ENCODE peak calls at places on chromosomes 5 and 9, in nine cellular contexts. W is uterus, K is tibial nerve, Z is right lobe of liver, L is ovary, N is stomach, M is erythroblast, O is A549, X is prostate gland. S is an unnamed sample.

GRCh38 chr5:81579525-81579924 is 171.4 kb downstream of the SSBP2 start:
- DNase-seq in W (no peak), K (no peak), Z (no peak), L (no peak), N (no peak), M (peak), O (no peak), X (no peak), S (no peak)

GRCh38 chr9:107293555-107294085 is 10.5 kb downstream of the RAD23B start:
- DNase-seq in W (no peak), K (no peak), Z (no peak), L (no peak), N (no peak), M (no peak), O (no peak), X (no peak), S (no peak)

GRCh38 chr5:39231705-39232525 is 12.6 kb upstream of the FYB1 start:
- DNase-seq in W (no peak), K (no peak), Z (no peak), L (no peak), N (no peak), M (no peak), O (no peak), X (no peak), S (peak)

GRCh38 chr5:147346006-147346561 is 111.3 kb downstream of the STK32A start:
- DNase-seq in W (no peak), K (no peak), Z (no peak), L (no peak), N (no peak), M (no peak), O (no peak), X (no peak), S (no peak)

GRCh38 chr9:110006657-110007056 is 201.3 kb downstream of the C9orf152 start:
- DNase-seq in W (no peak), K (no peak), Z (no peak), L (no peak), N (no peak), M (no peak), O (no peak), X (no peak), S (no peak)

GRCh38 chr5:77076961-77077820 is 9.9 kb downstream of the ZBED3 start:
- DNase-seq in W (peak), K (peak), Z (peak), L (peak), N (peak), M (peak), O (peak), X (peak), S (no peak)

GRCh38 chr5:2562036-2562435 is 189.4 kb downstream of the IRX2 start:
- DNase-seq in W (no peak), K (no peak), Z (no peak), L (no peak), N (no peak), M (no peak), O (no peak), X (no peak), S (no peak)

GRCh38 chr5:78888580-78889187 is 96.4 kb downstream of the ARSB start:
- DNase-seq in W (peak), K (no peak), Z (no peak), L (no peak), N (no peak), M (peak), O (no peak), X (no peak), S (no peak)

GRCh38 chr9:137317979-137318511 is 16.0 kb upstream of the NRARP start:
- DNase-seq in W (no peak), K (no peak), Z (peak), L (no peak), N (peak), M (no peak), O (no peak), X (no peak), S (peak)

DNA sequence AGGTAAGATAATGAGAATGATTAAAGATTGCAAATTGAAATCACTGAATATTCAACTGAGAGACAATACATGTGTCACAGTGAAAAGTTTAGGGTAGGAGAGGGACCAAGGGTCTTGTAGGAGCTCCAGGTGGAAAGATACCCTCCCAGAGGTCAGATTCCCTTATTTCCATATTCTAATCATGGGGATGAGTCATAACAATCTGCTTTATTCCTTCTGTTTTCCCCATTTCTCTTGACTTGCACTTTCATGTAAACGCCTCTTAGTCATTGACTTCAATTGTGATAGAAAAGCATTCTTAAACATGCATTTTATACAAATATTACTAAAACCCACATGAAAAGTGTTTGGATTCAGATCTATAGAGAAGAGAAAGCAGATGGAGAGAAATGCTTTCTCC is 81.3 kb upstream of the CTSL start:
- DNase-seq in W (no peak), K (no peak), Z (no peak), L (no peak), N (no peak), M (no peak), O (no peak), X (no peak), S (no peak)
- TF ChIP-seq POLR2A in W (no peak), K (no peak), Z (no peak), L (no peak), N (no peak), M (no peak), O (no peak), X (no peak), S (no peak)

DNA sequence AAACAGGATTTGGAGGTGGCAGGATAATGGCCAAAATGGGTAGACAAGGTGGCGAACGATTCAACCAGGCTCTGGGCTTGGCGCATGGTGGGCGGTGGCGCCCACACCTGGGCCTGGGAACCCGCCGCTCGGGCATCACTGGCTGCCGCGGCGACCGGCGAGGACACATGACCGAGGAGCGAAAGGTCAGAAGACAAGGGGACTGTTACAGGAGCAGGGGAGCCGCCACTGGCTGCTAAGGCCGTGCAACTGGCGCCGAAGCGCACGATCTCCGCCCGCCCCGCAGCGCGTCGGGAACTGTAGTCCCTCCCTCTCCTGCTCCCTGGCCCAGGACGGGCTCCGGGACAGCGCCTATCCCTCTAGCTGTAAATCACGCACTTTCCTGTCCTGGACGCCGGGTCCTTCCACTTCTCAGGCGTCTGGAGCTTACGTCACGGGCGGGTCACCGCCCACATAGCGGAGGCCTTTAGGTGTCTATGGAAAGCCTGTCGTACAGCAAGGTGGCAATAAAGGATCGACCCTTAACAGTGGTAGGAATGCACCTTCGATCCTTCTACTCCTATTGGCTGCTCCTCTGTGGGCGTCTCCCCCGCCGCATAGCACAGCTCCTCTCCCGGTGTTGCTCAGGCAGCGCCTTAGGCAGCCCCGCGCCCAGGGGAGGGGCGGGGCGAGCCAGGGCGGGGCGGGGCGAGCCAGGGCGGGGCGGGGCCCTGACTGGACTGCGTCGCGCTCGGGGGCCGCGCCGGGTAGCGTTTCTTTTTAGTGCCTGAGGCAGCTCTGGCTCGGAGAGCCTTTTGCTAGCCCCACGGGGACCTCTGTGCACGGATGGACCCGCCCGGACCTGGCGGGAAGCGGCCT is at the start of gene ICE1:
- DNase-seq in W (peak), K (peak), Z (peak), L (peak), N (peak), M (peak), O (peak), X (peak), S (peak)
- TF ChIP-seq POLR2A in W (peak), K (peak), Z (peak), L (peak), N (no peak), M (peak), O (peak), X (peak), S (peak)

GRCh38 chr5:119031905-119032304 is 39.0 kb upstream of the DMXL1 start:
- DNase-seq in W (no peak), K (no peak), Z (no peak), L (no peak), N (no peak), M (peak), O (no peak), X (no peak), S (peak)
- TF ChIP-seq POLR2A in W (no peak), K (no peak), Z (no peak), L (no peak), N (no peak), M (no peak), O (no peak), X (no peak), S (no peak)

GRCh38 chr5:128537999-128538248 is at the start of gene FBN2:
- DNase-seq in W (no peak), K (no peak), Z (no peak), L (no peak), N (no peak), M (no peak), O (no peak), X (no peak), S (no peak)
- TF ChIP-seq POLR2A in W (no peak), K (no peak), Z (no peak), L (no peak), N (no peak), M (no peak), O (peak), X (no peak), S (no peak)

GRCh38 chr5:177478711-177479646 is 5.5 kb upstream of the DBN1 start:
- DNase-seq in W (peak), K (peak), Z (peak), L (peak), N (peak), M (peak), O (no peak), X (peak), S (no peak)
- TF ChIP-seq POLR2A in W (no peak), K (no peak), Z (no peak), L (no peak), N (no peak), M (peak), O (no peak), X (no peak), S (no peak)

GRCh38 chr5:129094087-129094923 is at the start of gene ISOC1:
- DNase-seq in W (peak), K (peak), Z (peak), L (peak), N (peak), M (peak), O (peak), X (peak), S (peak)
- TF ChIP-seq POLR2A in W (peak), K (peak), Z (peak), L (peak), N (no peak), M (peak), O (peak), X (peak), S (peak)

DNA sequence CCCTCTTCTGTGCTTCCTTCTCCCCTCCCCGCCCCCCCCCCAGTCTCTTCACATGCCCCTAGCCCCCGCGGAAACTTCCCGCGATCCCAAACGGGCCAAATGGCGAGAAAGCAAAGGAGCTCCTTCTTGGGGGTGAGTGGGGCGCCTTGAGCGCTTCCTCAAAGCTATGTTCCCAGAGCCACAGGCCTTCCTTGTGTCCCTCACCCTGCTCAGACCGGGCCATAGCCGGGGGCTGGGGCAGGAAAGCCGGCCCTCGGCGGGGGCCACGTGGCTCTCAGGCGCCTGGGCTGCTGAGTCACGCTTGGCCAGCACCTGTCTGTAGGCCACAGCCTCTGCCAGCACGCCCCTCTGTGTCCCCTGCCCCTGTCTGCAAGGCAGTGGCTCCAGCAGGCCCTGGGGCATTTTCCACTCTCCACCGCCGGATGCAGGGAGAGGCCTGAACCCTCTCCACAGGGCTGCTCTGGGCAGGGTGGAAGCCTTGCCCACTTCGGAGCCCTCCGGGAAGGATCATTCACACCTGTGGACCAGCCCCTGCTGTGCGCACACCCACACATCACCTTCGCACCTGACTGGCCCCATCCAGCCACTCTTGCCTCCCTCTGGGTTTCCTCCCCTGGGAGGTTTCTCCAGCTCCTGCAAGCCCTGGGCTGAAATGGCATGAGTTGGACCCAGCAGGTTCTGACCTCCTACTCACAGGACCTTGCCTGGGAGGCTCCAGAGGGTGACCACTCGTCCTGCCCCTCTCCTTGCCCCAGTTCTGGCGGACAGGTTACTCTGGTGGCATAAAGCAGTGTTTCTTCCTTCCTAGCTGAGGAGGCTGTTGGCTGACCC is 1.2 kb upstream of the SQSTM1 start:
- DNase-seq in W (peak), K (peak), Z (peak), L (peak), N (peak), M (peak), O (no peak), X (peak), S (peak)
- TF ChIP-seq POLR2A in W (no peak), K (no peak), Z (peak), L (no peak), N (no peak), M (no peak), O (no peak), X (peak), S (peak)

DNA sequence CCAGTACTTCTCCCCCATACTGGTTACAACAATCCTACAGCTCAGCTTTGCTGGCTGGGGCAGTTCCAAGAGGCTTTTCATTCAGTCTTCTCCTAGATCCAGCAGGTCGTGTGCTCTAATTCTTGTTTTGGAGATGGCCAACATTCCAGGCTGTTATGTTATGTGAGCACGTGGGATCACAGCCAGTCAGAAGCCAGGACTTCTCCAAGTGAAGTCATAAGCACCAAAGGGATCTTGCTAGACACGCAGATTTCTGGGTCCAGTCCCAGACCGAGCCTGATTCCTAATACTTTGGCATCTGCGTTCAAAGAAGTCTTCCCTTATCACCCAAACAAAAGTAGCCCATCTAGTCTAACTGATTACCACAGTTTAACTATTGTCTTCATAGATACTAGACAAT is 1.4 kb upstream of the LARP1 start:
- DNase-seq in W (peak), K (peak), Z (no peak), L (peak), N (peak), M (peak), O (no peak), X (peak), S (no peak)
- TF ChIP-seq POLR2A in W (peak), K (peak), Z (no peak), L (peak), N (no peak), M (no peak), O (no peak), X (no peak), S (no peak)